ENCODE peak calls at places on chromosomes 13 and 19, in six cellular contexts. One of them, this sample, is unnamed.
A peak's percentile ranks its signal among the peaks of the same experiment; 100 is the strongest.

GRCh38 chr19:5153601-5154128 is 184.8 kb downstream of the KDM4B start:
- DNase-seq in right lobe of liver: peak; percentile 16
- DNase-seq in breast epithelium: no peak
- DNase-seq in ovary: no peak
- DNase-seq in endothelial cell of umbilical vein: no peak
- DNase-seq in uterus: peak; percentile 11
- DNase-seq in this sample: no peak

GRCh38 chr13:26219726-26220125 is 2.4 kb downstream of the RNF6 start:
- DNase-seq in right lobe of liver: no peak
- DNase-seq in breast epithelium: no peak
- DNase-seq in ovary: no peak
- DNase-seq in endothelial cell of umbilical vein: no peak
- DNase-seq in uterus: no peak
- DNase-seq in this sample: no peak

GRCh38 chr19:11296264-11296663 is 304 bp downstream of the TSPAN16 start:
- DNase-seq in right lobe of liver: no peak
- DNase-seq in breast epithelium: peak; percentile 21
- DNase-seq in ovary: no peak
- DNase-seq in endothelial cell of umbilical vein: no peak
- DNase-seq in uterus: peak; percentile 59
- DNase-seq in this sample: no peak

GRCh38 chr13:112638919-112639318 is 50.9 kb upstream of the ATP11A start:
- DNase-seq in right lobe of liver: no peak
- DNase-seq in breast epithelium: no peak
- DNase-seq in ovary: no peak
- DNase-seq in endothelial cell of umbilical vein: no peak
- DNase-seq in uterus: no peak
- DNase-seq in this sample: no peak

GRCh38 chr13:61414686-61415664 is 674 bp downstream of the PCDH20 start:
- DNase-seq in right lobe of liver: peak; percentile 75
- DNase-seq in breast epithelium: no peak
- DNase-seq in ovary: no peak
- DNase-seq in endothelial cell of umbilical vein: peak; percentile 4
- DNase-seq in uterus: no peak
- DNase-seq in this sample: no peak

GRCh38 chr13:41345921-41346589 is 35.0 kb downstream of the NAA16 start:
- DNase-seq in right lobe of liver: no peak
- DNase-seq in breast epithelium: no peak
- DNase-seq in ovary: no peak
- DNase-seq in endothelial cell of umbilical vein: peak; percentile 92
- DNase-seq in uterus: no peak
- DNase-seq in this sample: no peak

GRCh38 chr13:52449323-52450011 is 967 bp downstream of the VPS36 start:
- DNase-seq in right lobe of liver: no peak
- DNase-seq in breast epithelium: no peak
- DNase-seq in ovary: no peak
- DNase-seq in endothelial cell of umbilical vein: peak; percentile 56
- DNase-seq in uterus: no peak
- DNase-seq in this sample: no peak

GRCh38 chr19:20371911-20372310 is 193.7 kb downstream of the ZNF737 start:
- DNase-seq in right lobe of liver: no peak
- DNase-seq in breast epithelium: no peak
- DNase-seq in ovary: no peak
- DNase-seq in endothelial cell of umbilical vein: no peak
- DNase-seq in uterus: no peak
- DNase-seq in this sample: no peak

GRCh38 chr13:100721885-100722512 is 47.4 kb upstream of the TMTC4 start:
- DNase-seq in right lobe of liver: peak; percentile 34
- DNase-seq in breast epithelium: no peak
- DNase-seq in ovary: no peak
- DNase-seq in endothelial cell of umbilical vein: peak; percentile 55
- DNase-seq in uterus: no peak
- DNase-seq in this sample: peak; percentile 48

GRCh38 chr19:52370341-52370710 is 603 bp downstream of the ZNF880 start:
- DNase-seq in right lobe of liver: no peak
- DNase-seq in breast epithelium: no peak
- DNase-seq in ovary: no peak
- DNase-seq in endothelial cell of umbilical vein: no peak
- DNase-seq in uterus: no peak
- DNase-seq in this sample: no peak

GRCh38 chr19:52366414-52366824 is 3.3 kb upstream of the ZNF880 start:
- DNase-seq in right lobe of liver: no peak
- DNase-seq in breast epithelium: no peak
- DNase-seq in ovary: no peak
- DNase-seq in endothelial cell of umbilical vein: no peak
- DNase-seq in uterus: no peak
- DNase-seq in this sample: no peak

DNA sequence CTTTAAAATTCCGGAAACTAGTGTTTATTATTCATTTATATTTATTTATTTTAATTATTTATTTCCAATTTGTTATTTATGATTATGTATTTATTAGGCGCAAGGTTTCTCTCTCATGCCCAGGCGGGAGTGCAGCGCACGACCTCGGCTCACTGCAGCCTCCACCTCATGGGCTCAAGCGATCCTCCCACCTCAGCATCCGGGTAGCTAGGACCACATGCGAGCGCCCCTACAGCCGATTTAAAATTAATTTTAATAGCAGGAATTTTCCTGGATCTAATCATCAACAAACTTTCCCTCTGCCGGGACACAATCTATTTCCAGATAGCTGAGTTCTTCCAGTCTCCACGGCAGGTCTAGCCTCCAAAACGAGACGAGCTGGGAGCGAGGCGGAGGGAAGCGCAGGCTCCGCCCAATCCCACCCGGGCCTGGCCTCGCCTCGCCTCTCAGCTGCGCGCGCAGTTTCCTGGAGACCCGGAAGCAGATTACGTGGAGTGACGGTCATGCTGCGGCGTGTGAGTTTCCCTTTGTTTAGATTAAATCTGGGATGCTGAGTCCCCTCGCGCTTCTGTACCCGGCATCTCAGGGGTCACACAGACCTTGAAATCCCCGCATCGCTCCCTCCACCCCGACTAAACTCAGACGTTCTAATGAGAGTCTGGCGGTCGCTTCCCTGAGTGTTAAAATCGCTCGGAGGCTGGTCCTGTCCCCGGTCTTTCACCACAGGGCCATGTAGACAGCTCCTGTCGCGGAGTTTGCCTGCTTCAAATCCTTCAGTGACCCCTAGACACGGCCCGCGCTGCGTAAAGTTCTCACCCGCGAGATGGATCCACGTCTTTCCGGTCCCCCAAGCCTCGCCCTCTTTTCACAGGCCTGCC is at the start of gene ZNF880:
- DNase-seq in right lobe of liver: peak; percentile 87
- DNase-seq in breast epithelium: peak; percentile 87
- DNase-seq in ovary: peak; percentile 96
- DNase-seq in endothelial cell of umbilical vein: peak; percentile 89
- DNase-seq in uterus: peak; percentile 93
- DNase-seq in this sample: peak; percentile 93
- TF ChIP-seq POLR2A in right lobe of liver: peak; percentile 25
- TF ChIP-seq POLR2A in breast epithelium: peak; percentile 41
- TF ChIP-seq POLR2A in ovary: peak; percentile 61
- TF ChIP-seq POLR2A in endothelial cell of umbilical vein: peak; percentile 72
- TF ChIP-seq POLR2A in uterus: peak; percentile 53
- TF ChIP-seq POLR2A in this sample: peak; percentile 37

DNA sequence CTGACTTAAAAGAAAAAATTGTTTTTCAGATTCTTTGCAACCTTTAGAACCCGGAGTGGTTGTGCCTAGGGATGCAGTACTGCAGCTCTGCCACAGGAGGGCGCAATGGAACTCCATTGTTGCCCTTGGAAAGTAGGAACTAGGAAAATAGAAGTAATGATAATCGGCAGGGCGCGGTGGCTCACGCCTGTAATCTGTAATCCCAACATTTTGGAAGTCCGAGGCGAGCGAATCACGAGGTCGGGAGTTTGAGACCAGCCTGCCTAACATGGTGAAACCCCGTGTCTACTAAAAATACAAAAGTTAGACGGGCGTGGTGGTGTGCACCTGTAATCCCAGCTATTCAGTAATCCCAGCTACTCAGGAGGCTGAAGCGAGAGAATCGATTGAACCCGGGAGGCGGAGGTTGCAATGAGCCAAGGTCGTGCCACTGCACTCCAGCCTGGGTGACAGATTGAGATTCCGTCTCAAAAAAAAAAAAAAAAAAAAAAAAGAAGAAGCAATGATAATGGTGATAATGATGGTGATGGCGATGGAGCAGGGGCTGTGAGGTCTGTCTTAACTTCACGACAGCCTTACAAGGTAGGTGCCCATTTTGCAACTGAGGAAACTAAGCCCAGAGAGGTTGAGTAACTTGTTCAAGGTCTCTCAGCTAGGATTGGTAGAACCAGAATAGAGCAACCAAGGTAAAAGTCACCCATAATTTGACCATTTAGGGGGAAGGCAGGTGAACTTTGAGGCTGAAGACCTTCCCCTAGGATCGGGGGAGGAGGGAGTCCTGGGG is 5.5 kb upstream of the ADAMTS10 start:
- DNase-seq in right lobe of liver: peak; percentile 69
- DNase-seq in breast epithelium: no peak
- DNase-seq in ovary: peak; percentile 48
- DNase-seq in endothelial cell of umbilical vein: peak; percentile 43
- DNase-seq in uterus: peak; percentile 38
- DNase-seq in this sample: peak; percentile 63
- H3K27me3 ChIP-seq in right lobe of liver: no peaks in the 10 kb centered on the region
- H3K27me3 ChIP-seq in breast epithelium: no peaks in the 10 kb centered on the region
- H3K27me3 ChIP-seq in ovary: no peaks in the 10 kb centered on the region
- H3K27me3 ChIP-seq in endothelial cell of umbilical vein: no peaks in the 10 kb centered on the region
- H3K27me3 ChIP-seq in uterus: no peaks in the 10 kb centered on the region
- H3K27me3 ChIP-seq in this sample: no peaks in the 10 kb centered on the region

GRCh38 chr19:54354761-54355160 is 10.0 kb downstream of the LAIR1 start:
- DNase-seq in right lobe of liver: no peak
- DNase-seq in breast epithelium: no peak
- DNase-seq in ovary: no peak
- DNase-seq in endothelial cell of umbilical vein: no peak
- DNase-seq in uterus: no peak
- DNase-seq in this sample: no peak

GRCh38 chr19:54352546-54352945 is 12.2 kb downstream of the LAIR1 start:
- DNase-seq in right lobe of liver: no peak
- DNase-seq in breast epithelium: no peak
- DNase-seq in ovary: no peak
- DNase-seq in endothelial cell of umbilical vein: no peak
- DNase-seq in uterus: no peak
- DNase-seq in this sample: no peak

GRCh38 chr19:54357381-54357780 is 7.3 kb downstream of the LAIR1 start:
- DNase-seq in right lobe of liver: no peak
- DNase-seq in breast epithelium: no peak
- DNase-seq in ovary: no peak
- DNase-seq in endothelial cell of umbilical vein: no peak
- DNase-seq in uterus: no peak
- DNase-seq in this sample: no peak

GRCh38 chr19:54356444-54357056 is 8.2 kb downstream of the LAIR1 start:
- DNase-seq in right lobe of liver: no peak
- DNase-seq in breast epithelium: no peak
- DNase-seq in ovary: no peak
- DNase-seq in endothelial cell of umbilical vein: no peak
- DNase-seq in uterus: no peak
- DNase-seq in this sample: no peak

GRCh38 chr19:54355675-54356074 is 9.1 kb downstream of the LAIR1 start:
- DNase-seq in right lobe of liver: no peak
- DNase-seq in breast epithelium: no peak
- DNase-seq in ovary: no peak
- DNase-seq in endothelial cell of umbilical vein: no peak
- DNase-seq in uterus: no peak
- DNase-seq in this sample: no peak
- H3K4me1 ChIP-seq in right lobe of liver: no peaks in the 10 kb centered on the region
- H3K4me1 ChIP-seq in breast epithelium: no peaks in the 10 kb centered on the region
- H3K4me1 ChIP-seq in ovary: no peaks in the 10 kb centered on the region
- H3K4me1 ChIP-seq in endothelial cell of umbilical vein: no peaks in the 10 kb centered on the region
- H3K4me1 ChIP-seq in uterus: no peaks in the 10 kb centered on the region
- H3K4me1 ChIP-seq in this sample: no peaks in the 10 kb centered on the region

GRCh38 chr19:1102407-1103106 is 1.2 kb upstream of the GPX4 start:
- DNase-seq in right lobe of liver: no peak
- DNase-seq in breast epithelium: peak; percentile 93
- DNase-seq in ovary: peak; percentile 52
- DNase-seq in endothelial cell of umbilical vein: peak; percentile 95
- DNase-seq in uterus: peak; percentile 87
- DNase-seq in this sample: no peak

GRCh38 chr19:1105873-1106840 is 2.4 kb downstream of the GPX4 start:
- DNase-seq in right lobe of liver: no peak
- DNase-seq in breast epithelium: no peak
- DNase-seq in ovary: peak; percentile 58
- DNase-seq in endothelial cell of umbilical vein: no peak
- DNase-seq in uterus: no peak
- DNase-seq in this sample: no peak

GRCh38 chr19:1105217-1105872 is 1.6 kb downstream of the GPX4 start:
- DNase-seq in right lobe of liver: no peak
- DNase-seq in breast epithelium: no peak
- DNase-seq in ovary: peak; percentile 69
- DNase-seq in endothelial cell of umbilical vein: no peak
- DNase-seq in uterus: no peak
- DNase-seq in this sample: no peak

GRCh38 chr19:1103691-1104451 is at the start of gene GPX4:
- DNase-seq in right lobe of liver: peak; percentile 100
- DNase-seq in breast epithelium: peak; percentile 99
- DNase-seq in ovary: peak; percentile 99
- DNase-seq in endothelial cell of umbilical vein: peak; percentile 99
- DNase-seq in uterus: peak; percentile 99
- DNase-seq in this sample: peak; percentile 99

DNA sequence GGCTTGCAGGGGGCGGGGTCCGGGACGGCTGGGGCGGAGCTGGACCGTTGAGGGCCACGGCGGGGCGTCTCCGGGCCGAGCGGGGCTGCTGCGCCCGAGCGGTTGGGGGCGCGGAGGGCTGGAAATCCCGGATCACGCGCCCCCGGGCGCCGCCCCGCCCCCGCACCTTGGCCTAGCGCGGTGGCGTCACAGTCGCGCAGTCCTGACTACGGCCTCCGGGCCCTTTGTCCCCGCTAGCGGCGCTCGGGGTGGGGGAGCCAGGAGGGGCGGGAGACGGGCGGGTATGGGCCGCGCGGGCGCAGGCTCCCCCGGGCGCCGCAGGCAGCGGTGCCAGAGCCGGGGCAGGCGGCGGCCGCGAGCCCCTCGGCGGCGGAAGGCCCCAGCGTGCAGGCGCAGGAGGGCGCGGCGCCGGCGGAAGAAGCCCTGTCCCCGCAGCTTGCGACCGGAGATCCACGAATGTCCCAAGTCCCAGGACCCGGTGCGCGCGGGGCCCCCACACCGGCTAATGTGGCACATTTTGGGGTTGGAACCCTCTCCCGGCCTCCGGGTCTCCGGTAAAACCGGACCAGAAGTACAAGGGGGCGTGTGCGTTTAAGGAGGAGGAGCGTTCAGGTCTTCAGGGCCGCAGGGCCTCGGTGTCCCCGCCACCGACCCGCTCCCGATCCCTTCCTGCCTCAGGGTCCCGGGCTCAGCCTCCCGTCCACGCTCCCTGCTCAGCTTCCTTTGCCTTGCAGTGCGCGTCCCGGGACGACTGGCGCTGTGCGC is 840 bp downstream of the GPX4 start:
- DNase-seq in right lobe of liver: peak; percentile 88
- DNase-seq in breast epithelium: no peak
- DNase-seq in ovary: peak; percentile 81
- DNase-seq in endothelial cell of umbilical vein: peak; percentile 60
- DNase-seq in uterus: peak; percentile 70
- DNase-seq in this sample: peak; percentile 59
- TF ChIP-seq POLR2A in right lobe of liver: peak; percentile 14
- TF ChIP-seq POLR2A in breast epithelium: no peak
- TF ChIP-seq POLR2A in ovary: no peak
- TF ChIP-seq POLR2A in endothelial cell of umbilical vein: no peak
- TF ChIP-seq POLR2A in uterus: no peak
- TF ChIP-seq POLR2A in this sample: no peak

This sample was measured in tibial nerve.